ENCODE peak calls at places on chromosomes 16 and 17, in four cellular contexts. One of them, this sample, is unnamed.

GRCh38 chr16:13866073-13866472 is 53.9 kb upstream of the ERCC4 start:
- DNase-seq in iPS-NIHi11: peak
- DNase-seq in activated naive CD4-positive, alpha-beta T cell: peak
- DNase-seq in KBM-7: peak
- DNase-seq in this sample: peak

GRCh38 chr17:34826332-34826731 is 134.9 kb downstream of the CCT6B start:
- DNase-seq in activated naive CD4-positive, alpha-beta T cell: no peak
- DNase-seq in iPS-NIHi11: no peak
- DNase-seq in KBM-7: no peak
- DNase-seq in this sample: no peak

GRCh38 chr17:62804822-62805221 is 3.3 kb downstream of the MARCHF10 start:
- DNase-seq in activated naive CD4-positive, alpha-beta T cell: no peak
- DNase-seq in iPS-NIHi11: no peak
- DNase-seq in KBM-7: no peak
- DNase-seq in this sample: no peak

GRCh38 chr17:68053237-68054030 is 17.9 kb downstream of the KPNA2 start:
- DNase-seq in activated naive CD4-positive, alpha-beta T cell: no peak
- DNase-seq in iPS-NIHi11: no peak
- DNase-seq in KBM-7: no peak
- DNase-seq in this sample: no peak

GRCh38 chr16:4328580-4329353 is 12.9 kb downstream of the GLIS2 start:
- DNase-seq in iPS-NIHi11: no peak
- DNase-seq in activated naive CD4-positive, alpha-beta T cell: no peak
- DNase-seq in KBM-7: no peak
- DNase-seq in this sample: no peak

GRCh38 chr17:81577278-81578000 is 25.3 kb upstream of the FAAP100 start:
- DNase-seq in iPS-NIHi11: no peak
- DNase-seq in activated naive CD4-positive, alpha-beta T cell: no peak
- DNase-seq in KBM-7: peak
- DNase-seq in this sample: no peak

GRCh38 chr16:87053016-87053982 is 263.9 kb downstream of the C16orf95 start:
- DNase-seq in KBM-7: no peak
- DNase-seq in iPS-NIHi11: peak
- DNase-seq in activated naive CD4-positive, alpha-beta T cell: no peak
- DNase-seq in this sample: no peak

GRCh38 chr17:76398523-76399174 is 14.2 kb downstream of the SPHK1 start:
- DNase-seq in activated naive CD4-positive, alpha-beta T cell: no peak
- DNase-seq in KBM-7: no peak
- DNase-seq in iPS-NIHi11: no peak
- DNase-seq in this sample: no peak

GRCh38 chr17:73657473-73658116 is 13.3 kb upstream of the SDK2 start:
- DNase-seq in iPS-NIHi11: peak
- DNase-seq in KBM-7: peak
- DNase-seq in activated naive CD4-positive, alpha-beta T cell: no peak
- DNase-seq in this sample: peak

GRCh38 chr17:4706121-4706520 is 2.2 kb upstream of the PELP1 start:
- DNase-seq in activated naive CD4-positive, alpha-beta T cell: no peak
- DNase-seq in iPS-NIHi11: no peak
- DNase-seq in KBM-7: no peak
- DNase-seq in this sample: no peak

GRCh38 chr17:28181568-28181967 is 137.4 kb upstream of the TMEM97 start:
- DNase-seq in KBM-7: no peak
- DNase-seq in activated naive CD4-positive, alpha-beta T cell: no peak
- DNase-seq in iPS-NIHi11: no peak
- DNase-seq in this sample: no peak

GRCh38 chr17:76382305-76382802 is 2.1 kb upstream of the SPHK1 start:
- DNase-seq in KBM-7: no peak
- DNase-seq in iPS-NIHi11: peak
- DNase-seq in activated naive CD4-positive, alpha-beta T cell: no peak
- DNase-seq in this sample: no peak

GRCh38 chr16:12256880-12257279 is 280.3 kb downstream of the SNX29 start:
- DNase-seq in activated naive CD4-positive, alpha-beta T cell: no peak
- DNase-seq in KBM-7: no peak
- DNase-seq in iPS-NIHi11: no peak
- DNase-seq in this sample: no peak

GRCh38 chr16:2910441-2910840 is 1.3 kb upstream of the FLYWCH1 start:
- DNase-seq in KBM-7: no peak
- DNase-seq in iPS-NIHi11: no peak
- DNase-seq in activated naive CD4-positive, alpha-beta T cell: no peak
- DNase-seq in this sample: no peak

GRCh38 chr17:1286379-1287106 is 7.1 kb downstream of the TRARG1 start:
- DNase-seq in iPS-NIHi11: no peak
- DNase-seq in activated naive CD4-positive, alpha-beta T cell: no peak
- DNase-seq in KBM-7: no peak
- DNase-seq in this sample: no peak

GRCh38 chr17:76154935-76155845 is 14.1 kb upstream of the FOXJ1 start:
- DNase-seq in KBM-7: no peak
- DNase-seq in iPS-NIHi11: no peak
- DNase-seq in activated naive CD4-positive, alpha-beta T cell: no peak
- DNase-seq in this sample: no peak

GRCh38 chr17:64198711-64199110 is 64.3 kb downstream of the TEX2 start:
- DNase-seq in KBM-7: no peak
- DNase-seq in activated naive CD4-positive, alpha-beta T cell: no peak
- DNase-seq in iPS-NIHi11: no peak
- DNase-seq in this sample: no peak

GRCh38 chr17:27978689-27979175 is 63.7 kb upstream of the NLK start:
- DNase-seq in KBM-7: no peak
- DNase-seq in activated naive CD4-positive, alpha-beta T cell: no peak
- DNase-seq in iPS-NIHi11: no peak
- DNase-seq in this sample: no peak

GRCh38 chr17:10169274-10169673 is 29.1 kb downstream of the GAS7 start:
- DNase-seq in iPS-NIHi11: no peak
- DNase-seq in activated naive CD4-positive, alpha-beta T cell: no peak
- DNase-seq in KBM-7: no peak
- DNase-seq in this sample: no peak